ENCODE peak calls at places on chromosomes 5 and 9, in four cellular contexts. T, O, Q and H are unnamed samples.

GRCh38 chr5:73692166-73692640 is 66.2 kb downstream of the ARHGEF28 start:
- DNase-seq in T (no peak), O (no peak), Q (no peak), H (no peak)

GRCh38 chr5:133373121-133373870 is 239.0 kb downstream of the FSTL4 start:
- DNase-seq in T (no peak), O (no peak), Q (peak; percentile 27), H (no peak)

GRCh38 chr5:76849767-76850291 is at the start of gene S100Z:
- DNase-seq in T (no peak), O (no peak), Q (no peak), H (no peak)

GRCh38 chr9:1202512-1203285 is 152.5 kb downstream of the DMRT2 start:
- DNase-seq in T (no peak), O (no peak), Q (no peak), H (no peak)

GRCh38 chr5:173330856-173331206 is 2.6 kb upstream of the STC2 start:
- DNase-seq in T (no peak), O (no peak), Q (no peak), H (no peak)

GRCh38 chr9:33718987-33719386 is 76.4 kb upstream of the PRSS3 start:
- DNase-seq in T (no peak), O (no peak), Q (no peak), H (no peak)

GRCh38 chr9:130780865-130781504 is 54.1 kb upstream of the ABL1 start:
- DNase-seq in T (no peak), O (no peak), Q (no peak), H (no peak)

GRCh38 chr5:91541696-91542095 is 158.6 kb upstream of the ARRDC3 start:
- DNase-seq in T (no peak), O (no peak), Q (no peak), H (no peak)

GRCh38 chr5:159921721-159922120 is 5.4 kb downstream of the ADRA1B start:
- DNase-seq in T (no peak), O (no peak), Q (no peak), H (no peak)